ENCODE peak calls at places on chromosomes 2 and 18, in four cellular contexts. Y is NT2/D1; K is EH; Z is activated T-helper 1 cell treated with anti-CD3 and anti-CD28 coated beads, Interleukin-12 subunit alpha, Interleukin-12 subunit beta, Interleukin-2, Interleukin-4 antibody, amounts not matched to agents 30 ng/mL and 10 ng/mL and 1 ng/mL, durations not matched to agents 14 hours and 24 hours and 36 hours. X is an unnamed sample.

GRCh38 chr2:129884221-129884786 is 95.2 kb upstream of the RAB6C start:
- DNase-seq in K (no peak), Z (no peak), Y (no peak), X (no peak)

GRCh38 chr2:156512451-156512850 is 76.3 kb downstream of the GPD2 start:
- DNase-seq in Y (no peak), K (peak), Z (no peak), X (no peak)

GRCh38 chr2:15623481-15623796 is 31.8 kb downstream of the DDX1 start:
- DNase-seq in Y (no peak), K (no peak), Z (no peak), X (no peak)

GRCh38 chr2:205681836-205682238 is 464 bp upstream of the NRP2 start:
- DNase-seq in Y (no peak), K (no peak), Z (no peak), X (no peak)

GRCh38 chr2:19541884-19542283 is 183.5 kb upstream of the OSR1 start:
- DNase-seq in K (no peak), Z (no peak), Y (peak), X (no peak)

GRCh38 chr18:75439356-75439755 is 11.9 kb upstream of the SMIM21 start:
- DNase-seq in K (no peak), Y (no peak), Z (no peak), X (no peak)

GRCh38 chr2:18752667-18753422 is 163.5 kb upstream of the NT5C1B start:
- DNase-seq in Z (no peak), Y (no peak), K (peak), X (no peak)

GRCh38 chr2:109419960-109420370 is 193.8 kb downstream of the SEPTIN10 start:
- DNase-seq in Y (no peak), K (peak), Z (no peak), X (no peak)

GRCh38 chr2:173647681-173648350 is 293.1 kb downstream of the CDCA7 start:
- DNase-seq in K (peak), Y (no peak), Z (no peak), X (no peak)

GRCh38 chr2:129396980-129397599 is 582.4 kb upstream of the RAB6C start:
- DNase-seq in Y (peak), K (no peak), Z (no peak), X (no peak)

GRCh38 chr2:98518106-98518505 is 73.4 kb downstream of the INPP4A start:
- DNase-seq in Y (no peak), Z (peak), K (peak), X (peak)

GRCh38 chr2:88099798-88100488 is 27.9 kb downstream of the FABP1 start:
- DNase-seq in Z (no peak), Y (peak), K (peak), X (no peak)

GRCh38 chr2:210617318-210617717 is 60.9 kb downstream of the CPS1 start:
- DNase-seq in Z (no peak), K (no peak), Y (no peak), X (no peak)

GRCh38 chr2:105712166-105712915 is 32.4 kb upstream of the NCK2 start:
- DNase-seq in Z (no peak), Y (no peak), K (peak), X (no peak)

GRCh38 chr2:38945931-38946330 is 56.3 kb downstream of the ARHGEF33 start:
- DNase-seq in Y (no peak), K (no peak), Z (no peak), X (no peak)

GRCh38 chr18:12837747-12838146 is 46.3 kb downstream of the PTPN2 start:
- DNase-seq in Y (no peak), Z (no peak), K (no peak), X (no peak)

GRCh38 chr2:119245076-119245840 is 21.6 kb downstream of the STEAP3 start:
- DNase-seq in Y (no peak), K (no peak), Z (no peak), X (no peak)

GRCh38 chr18:7521226-7521856 is 45.8 kb upstream of the PTPRM start:
- DNase-seq in K (no peak), Z (no peak), Y (no peak), X (no peak)